ENCODE peak calls at places on chromosomes 1 and 21, in nine cellular contexts. D is AML-193; M is T-helper 2 cell treated with Interferon-gamma antibody and Interleukin-4, amounts not matched to agents 5 μg/mL and 100 μg/mL, for 36 hours; E is stimulated activated CD4-positive, alpha-beta T cell treated with anti-CD3 and anti-CD28 coated beads, Interleukin-15, amount 100 ng/mL, for 1 hour; V is GM23248; Q is iPS-NIHi11; H is activated naive CD4-positive, alpha-beta T cell treated with anti-CD3 and anti-CD28 coated beads, Interleukin-2, amount 10 ng/mL, durations not matched to agents 7 days and 5 days; S is esophagus squamous epithelium; K is stimulated activated CD8-positive, alpha-beta memory T cell treated with anti-CD3 and anti-CD28 coated beads, Interleukin-2, amount 100 ng/mL, for 1 hour. N is an unnamed sample.
A peak's percentile ranks its signal among the peaks of the same experiment; 100 is the strongest.

GRCh38 chr21:34812510-34813265 is 143.9 kb downstream of the CLIC6 start:
- DNase-seq in D (no peak), M (no peak), E (no peak), V (peak; percentile 90), Q (no peak), H (no peak), S (no peak), K (no peak), N (peak; percentile 64)

GRCh38 chr1:6612641-6613360 is 730 bp upstream of the PHF13 start:
- DNase-seq in D (peak; percentile 44), M (no peak), E (no peak), V (peak; percentile 83), Q (no peak), H (no peak), S (no peak), K (no peak), N (peak; percentile 15)

GRCh38 chr1:86823821-86824500 is 90.0 kb downstream of the SELENOF start:
- DNase-seq in D (no peak), M (no peak), E (no peak), V (no peak), Q (no peak), H (no peak), S (no peak), K (no peak), N (no peak)

GRCh38 chr1:9835758-9836631 is 12.2 kb upstream of the CLSTN1 start:
- DNase-seq in D (no peak), M (no peak), E (no peak), V (no peak), Q (peak; percentile 80), H (no peak), S (no peak), K (no peak), N (no peak)

GRCh38 chr1:10082785-10083479 is 50.2 kb downstream of the UBE4B start:
- DNase-seq in D (no peak), M (no peak), E (no peak), V (peak; percentile 52), Q (no peak), H (no peak), S (no peak), K (no peak), N (no peak)

GRCh38 chr1:51661081-51661518 is 44.2 kb downstream of the OSBPL9 start:
- DNase-seq in D (no peak), M (no peak), E (no peak), V (peak; percentile 95), Q (no peak), H (no peak), S (no peak), K (no peak), N (peak; percentile 88)

GRCh38 chr1:44237721-44238457 is 24.6 kb downstream of the DMAP1 start:
- DNase-seq in D (no peak), M (peak; percentile 32), E (peak; percentile 18), V (peak; percentile 23), Q (peak; percentile 94), H (peak; percentile 57), S (no peak), K (no peak), N (peak; percentile 65)

GRCh38 chr1:243917863-243918565 is 68.0 kb upstream of the AKT3 start:
- DNase-seq in D (no peak), M (no peak), E (no peak), V (peak; percentile 68), Q (no peak), H (no peak), S (no peak), K (no peak), N (no peak)

GRCh38 chr1:156896490-156897033 is 3.0 kb downstream of the PEAR1 start:
- DNase-seq in D (no peak), M (no peak), E (no peak), V (peak; percentile 97), Q (peak; percentile 44), H (no peak), S (no peak), K (no peak), N (peak; percentile 98)

GRCh38 chr1:151898519-151898991 is 10.8 kb downstream of the THEM4 start:
- DNase-seq in D (no peak), M (peak; percentile 39), E (peak; percentile 21), V (no peak), Q (no peak), H (peak; percentile 69), S (no peak), K (peak; percentile 18), N (no peak)

GRCh38 chr21:44932366-44933181 is 7.3 kb upstream of the SLX9 start:
- DNase-seq in D (peak; percentile 12), M (peak; percentile 57), E (peak; percentile 66), V (peak; percentile 72), Q (peak; percentile 66), H (peak; percentile 80), S (no peak), K (peak; percentile 55), N (no peak)

GRCh38 chr1:91732291-91732953 is 153.5 kb downstream of the TGFBR3 start:
- DNase-seq in D (no peak), M (peak; percentile 36), E (no peak), V (peak; percentile 91), Q (peak; percentile 56), H (no peak), S (no peak), K (no peak), N (peak; percentile 84)

GRCh38 chr1:107750364-107750959 is 214.5 kb downstream of the VAV3 start:
- DNase-seq in D (peak; percentile 5), M (no peak), E (no peak), V (peak; percentile 89), Q (peak; percentile 55), H (peak; percentile 55), S (no peak), K (no peak), N (peak; percentile 60)

GRCh38 chr1:215669806-215670485 is 102.8 kb downstream of the KCTD3 start:
- DNase-seq in D (no peak), M (no peak), E (no peak), V (no peak), Q (peak; percentile 37), H (no peak), S (no peak), K (no peak), N (no peak)

GRCh38 chr1:241630005-241630404 is 10.2 kb downstream of the CHML start:
- DNase-seq in D (no peak), M (no peak), E (no peak), V (no peak), Q (no peak), H (no peak), S (no peak), K (no peak), N (no peak)

GRCh38 chr1:22636369-22636768 is at the start of gene C1QA:
- DNase-seq in D (no peak), M (no peak), E (no peak), V (no peak), Q (no peak), H (no peak), S (no peak), K (no peak), N (no peak)

GRCh38 chr1:87449348-87449963 is 120.8 kb downstream of the LMO4 start:
- DNase-seq in D (no peak), M (peak; percentile 55), E (no peak), V (peak; percentile 13), Q (no peak), H (no peak), S (peak; percentile 19), K (no peak), N (no peak)

GRCh38 chr1:62539028-62539447 is 58.3 kb upstream of the ANGPTL3 start:
- DNase-seq in D (no peak), M (no peak), E (no peak), V (no peak), Q (no peak), H (no peak), S (no peak), K (no peak), N (no peak)

GRCh38 chr1:41109316-41110263 is 88.1 kb upstream of the SLFNL1 start:
- DNase-seq in D (peak; percentile 80), M (no peak), E (no peak), V (peak; percentile 90), Q (peak; percentile 24), H (no peak), S (no peak), K (no peak), N (peak; percentile 90)

GRCh38 chr1:181743878-181744312 is 260.6 kb downstream of the CACNA1E start:
- DNase-seq in D (no peak), M (no peak), E (no peak), V (no peak), Q (no peak), H (no peak), S (no peak), K (no peak), N (no peak)

GRCh38 chr1:201911827-201912571 is 23.3 kb downstream of the SHISA4 start:
- DNase-seq in D (no peak), M (no peak), E (no peak), V (no peak), Q (peak; percentile 46), H (no peak), S (no peak), K (no peak), N (no peak)

GRCh38 chr1:45864124-45864721 is 60.8 kb downstream of the MAST2 start:
- DNase-seq in D (no peak), M (no peak), E (no peak), V (peak; percentile 32), Q (no peak), H (no peak), S (no peak), K (no peak), N (peak; percentile 21)

GRCh38 chr1:33332357-33332789 is 11.5 kb upstream of the A3GALT2 start:
- DNase-seq in D (no peak), M (no peak), E (no peak), V (peak; percentile 37), Q (no peak), H (no peak), S (no peak), K (no peak), N (no peak)

GRCh38 chr1:107897428-107898339 is 67.3 kb downstream of the VAV3 start:
- DNase-seq in D (no peak), M (no peak), E (no peak), V (no peak), Q (no peak), H (no peak), S (no peak), K (no peak), N (no peak)

GRCh38 chr1:47216278-47217059 is 15.6 kb downstream of the TAL1 start:
- DNase-seq in D (no peak), M (no peak), E (no peak), V (no peak), Q (no peak), H (no peak), S (no peak), K (no peak), N (no peak)

GRCh38 chr1:2042830-2043773 is 7.1 kb upstream of the PRKCZ start:
- DNase-seq in D (no peak), M (no peak), E (no peak), V (no peak), Q (no peak), H (no peak), S (no peak), K (no peak), N (no peak)

GRCh38 chr1:151514366-151514765 is 3.2 kb downstream of the CGN start:
- DNase-seq in D (no peak), M (no peak), E (no peak), V (no peak), Q (no peak), H (no peak), S (no peak), K (no peak), N (no peak)

GRCh38 chr1:7769673-7770412 is 1.3 kb upstream of the VAMP3 start:
- DNase-seq in D (no peak), M (no peak), E (no peak), V (no peak), Q (no peak), H (no peak), S (no peak), K (no peak), N (no peak)

GRCh38 chr1:185315364-185316108 is 1.5 kb downstream of the IVNS1ABP start:
- DNase-seq in D (no peak), M (no peak), E (no peak), V (peak; percentile 46), Q (no peak), H (no peak), S (no peak), K (no peak), N (peak; percentile 18)

GRCh38 chr1:40951943-40952743 is 27.4 kb upstream of the CTPS1 start:
- DNase-seq in D (peak; percentile 32), M (peak; percentile 33), E (peak; percentile 42), V (peak; percentile 63), Q (peak; percentile 91), H (peak; percentile 77), S (no peak), K (peak; percentile 33), N (peak; percentile 42)

GRCh38 chr1:155188268-155188667 is 14.6 kb downstream of the TRIM46 start:
- DNase-seq in D (no peak), M (no peak), E (no peak), V (no peak), Q (no peak), H (no peak), S (no peak), K (no peak), N (no peak)

N was measured in A172.